ENCODE peak calls at places on chromosomes 11 and 22, in four cellular contexts. T is cardiac muscle cell, L is lower leg skin, D is SIG-M5. N is an unnamed sample.
A peak's percentile ranks its signal among the peaks of the same experiment; 100 is the strongest.

GRCh38 chr22:44261164-44261860 is 51.4 kb downstream of the SHISAL1 start:
- DNase-seq in L (no peak), T (no peak), D (no peak), N (no peak)

GRCh38 chr11:129814244-129814992 is 1.2 kb upstream of the TMEM45B start:
- DNase-seq in T (no peak), D (no peak), L (no peak), N (no peak)

GRCh38 chr22:28904211-28904808 is 20.9 kb downstream of the ZNRF3 start:
- DNase-seq in D (no peak), T (no peak), L (no peak), N (no peak)

GRCh38 chr11:123211981-123212380 is 16.9 kb upstream of the CLMP start:
- DNase-seq in L (no peak), D (no peak), T (no peak), N (no peak)

GRCh38 chr22:45290410-45290936 is 5.7 kb downstream of the UPK3A start:
- DNase-seq in L (peak; percentile 75), T (peak; percentile 55), D (no peak), N (no peak)

GRCh38 chr11:77658213-77659013 is 20.8 kb upstream of the CLNS1A start:
- DNase-seq in L (no peak), D (no peak), T (no peak), N (peak; percentile 10)

GRCh38 chr11:121650520-121651266 is 197.9 kb upstream of the SORL1-AS1 start:
- DNase-seq in D (no peak), T (no peak), L (no peak), N (no peak)

GRCh38 chr11:20274031-20274430 is 89.5 kb upstream of the HTATIP2 start:
- DNase-seq in L (no peak), T (peak; percentile 55), D (no peak), N (no peak)

GRCh38 chr11:19978668-19979518 is 181.4 kb downstream of the DBX1 start:
- DNase-seq in D (no peak), T (no peak), L (no peak), N (peak; percentile 52)

GRCh38 chr22:25420925-25421904 is 143.3 kb upstream of the GRK3 start:
- DNase-seq in T (no peak), L (no peak), D (no peak), N (no peak)

GRCh38 chr11:71139516-71140205 is 112.7 kb downstream of the SHANK2 start:
- DNase-seq in L (peak; percentile 57), T (no peak), D (no peak), N (peak; percentile 74)

GRCh38 chr11:33735426-33736147 is 636 bp downstream of the CD59 start:
- DNase-seq in L (no peak), T (peak; percentile 57), D (no peak), N (no peak)

GRCh38 chr11:100557830-100558611 is 129.1 kb upstream of the ARHGAP42 start:
- DNase-seq in D (no peak), L (no peak), T (no peak), N (no peak)

GRCh38 chr11:27701262-27702105 is 1.2 kb upstream of the BDNF start:
- DNase-seq in L (no peak), D (no peak), T (peak; percentile 42), N (peak; percentile 54)

GRCh38 chr11:120244476-120244875 is 4.5 kb downstream of the POU2F3 start:
- DNase-seq in L (no peak), D (no peak), T (no peak), N (no peak)

GRCh38 chr11:68839953-68840641 is 1.6 kb downstream of the CPT1A start:
- DNase-seq in L (no peak), T (peak; percentile 39), D (no peak), N (no peak)

GRCh38 chr11:8094656-8095055 is 13.6 kb downstream of the TUB start:
- DNase-seq in D (no peak), T (no peak), L (no peak), N (no peak)

GRCh38 chr11:44811841-44812448 is 85.2 kb downstream of the TSPAN18 start:
- DNase-seq in L (no peak), D (no peak), T (no peak), N (no peak)

GRCh38 chr11:77411717-77412441 is 62.0 kb downstream of the PAK1 start:
- DNase-seq in T (peak; percentile 86), D (no peak), L (peak; percentile 82), N (peak; percentile 78)

GRCh38 chr11:95829580-95830259 is 39.4 kb downstream of the CEP57 start:
- DNase-seq in T (no peak), L (no peak), D (no peak), N (peak; percentile 19)

GRCh38 chr11:27857588-27857987 is 157.3 kb upstream of the BDNF start:
- DNase-seq in D (no peak), L (no peak), T (peak; percentile 17), N (no peak)

GRCh38 chr11:110088535-110089344 is 4.5 kb upstream of the ZC3H12C start:
- DNase-seq in D (no peak), L (no peak), T (no peak), N (no peak)

GRCh38 chr11:94593030-94593429 is 25.9 kb downstream of the PIWIL4 start:
- DNase-seq in D (no peak), T (no peak), L (no peak), N (no peak)

GRCh38 chr22:21972293-21972779 is 10.3 kb downstream of the TOP3B start:
- DNase-seq in D (no peak), T (peak; percentile 49), L (no peak), N (peak; percentile 81)

GRCh38 chr22:50627914-50628542 is at the start of gene ARSA:
- DNase-seq in D (no peak), L (peak; percentile 77), T (peak; percentile 88), N (peak; percentile 86)

GRCh38 chr11:68338041-68338800 is 25.8 kb downstream of the LRP5 start:
- DNase-seq in T (no peak), D (no peak), L (peak; percentile 62), N (peak; percentile 49)

GRCh38 chr11:69799097-69799496 is 20.1 kb downstream of the FGF3 start:
- DNase-seq in L (no peak), T (no peak), D (no peak), N (no peak)